ENCODE peak calls at places on chromosome 9, in ten cellular contexts. One of them, this sample, is unnamed.

GRCh38 chr9:77977210-77977611 is 54.4 kb downstream of the GNAQ start:
- DNase-seq in CD4-positive, alpha-beta memory T cell: no peak
- DNase-seq in effector memory CD4-positive, alpha-beta T cell: peak; percentile 15
- DNase-seq in body of pancreas: peak; percentile 77
- DNase-seq in heart right ventricle: peak; percentile 65
- DNase-seq in fibroblast of lung: peak; percentile 72
- DNase-seq in ovary: peak; percentile 25
- DNase-seq in CD8-positive, alpha-beta memory T cell: peak; percentile 15
- DNase-seq in WERI-Rb-1: peak; percentile 15
- DNase-seq in SK-N-MC: no peak
- DNase-seq in this sample: no peak

GRCh38 chr9:108396193-108396592 is 459.6 kb downstream of the ACTL7B start:
- DNase-seq in CD4-positive, alpha-beta memory T cell: no peak
- DNase-seq in effector memory CD4-positive, alpha-beta T cell: no peak
- DNase-seq in body of pancreas: peak; percentile 20
- DNase-seq in heart right ventricle: no peak
- DNase-seq in fibroblast of lung: no peak
- DNase-seq in ovary: no peak
- DNase-seq in CD8-positive, alpha-beta memory T cell: no peak
- DNase-seq in WERI-Rb-1: no peak
- DNase-seq in SK-N-MC: no peak
- DNase-seq in this sample: no peak

GRCh38 chr9:976258-976804 is at the start of gene DMRT3:
- DNase-seq in CD4-positive, alpha-beta memory T cell: peak; percentile 28
- DNase-seq in effector memory CD4-positive, alpha-beta T cell: no peak
- DNase-seq in body of pancreas: no peak
- DNase-seq in heart right ventricle: no peak
- DNase-seq in fibroblast of lung: no peak
- DNase-seq in ovary: no peak
- DNase-seq in CD8-positive, alpha-beta memory T cell: no peak
- DNase-seq in WERI-Rb-1: peak; percentile 91
- DNase-seq in SK-N-MC: no peak
- DNase-seq in this sample: no peak

GRCh38 chr9:27118916-27119315 is 9.9 kb downstream of the TEK start:
- DNase-seq in CD4-positive, alpha-beta memory T cell: no peak
- DNase-seq in effector memory CD4-positive, alpha-beta T cell: no peak
- DNase-seq in body of pancreas: no peak
- DNase-seq in heart right ventricle: no peak
- DNase-seq in fibroblast of lung: peak; percentile 82
- DNase-seq in ovary: no peak
- DNase-seq in CD8-positive, alpha-beta memory T cell: no peak
- DNase-seq in WERI-Rb-1: no peak
- DNase-seq in SK-N-MC: no peak
- DNase-seq in this sample: no peak

GRCh38 chr9:120839146-120839545 is 3.6 kb downstream of the PSMD5 start:
- DNase-seq in CD4-positive, alpha-beta memory T cell: no peak
- DNase-seq in effector memory CD4-positive, alpha-beta T cell: no peak
- DNase-seq in body of pancreas: no peak
- DNase-seq in heart right ventricle: no peak
- DNase-seq in fibroblast of lung: peak; percentile 78
- DNase-seq in ovary: no peak
- DNase-seq in CD8-positive, alpha-beta memory T cell: no peak
- DNase-seq in WERI-Rb-1: no peak
- DNase-seq in SK-N-MC: no peak
- DNase-seq in this sample: no peak

GRCh38 chr9:28121353-28121752 is 548.1 kb upstream of the C9orf72 start:
- DNase-seq in CD4-positive, alpha-beta memory T cell: no peak
- DNase-seq in effector memory CD4-positive, alpha-beta T cell: no peak
- DNase-seq in body of pancreas: no peak
- DNase-seq in heart right ventricle: no peak
- DNase-seq in fibroblast of lung: no peak
- DNase-seq in ovary: no peak
- DNase-seq in CD8-positive, alpha-beta memory T cell: no peak
- DNase-seq in WERI-Rb-1: no peak
- DNase-seq in SK-N-MC: no peak
- DNase-seq in this sample: no peak

GRCh38 chr9:734831-735511 is 106.5 kb upstream of the DMRT1 start:
- DNase-seq in CD4-positive, alpha-beta memory T cell: no peak
- DNase-seq in effector memory CD4-positive, alpha-beta T cell: no peak
- DNase-seq in body of pancreas: no peak
- DNase-seq in heart right ventricle: no peak
- DNase-seq in fibroblast of lung: peak; percentile 98
- DNase-seq in ovary: peak; percentile 58
- DNase-seq in CD8-positive, alpha-beta memory T cell: no peak
- DNase-seq in WERI-Rb-1: no peak
- DNase-seq in SK-N-MC: no peak
- DNase-seq in this sample: peak; percentile 89

GRCh38 chr9:20065076-20065475 is 276.2 kb upstream of the SLC24A2 start:
- DNase-seq in CD4-positive, alpha-beta memory T cell: no peak
- DNase-seq in effector memory CD4-positive, alpha-beta T cell: no peak
- DNase-seq in body of pancreas: no peak
- DNase-seq in heart right ventricle: no peak
- DNase-seq in fibroblast of lung: no peak
- DNase-seq in ovary: no peak
- DNase-seq in CD8-positive, alpha-beta memory T cell: no peak
- DNase-seq in WERI-Rb-1: no peak
- DNase-seq in SK-N-MC: no peak
- DNase-seq in this sample: no peak

GRCh38 chr9:136353757-136354488 is 9.6 kb downstream of the DNLZ start:
- DNase-seq in CD4-positive, alpha-beta memory T cell: no peak
- DNase-seq in effector memory CD4-positive, alpha-beta T cell: no peak
- DNase-seq in body of pancreas: no peak
- DNase-seq in heart right ventricle: no peak
- DNase-seq in fibroblast of lung: no peak
- DNase-seq in ovary: peak; percentile 66
- DNase-seq in CD8-positive, alpha-beta memory T cell: no peak
- DNase-seq in WERI-Rb-1: no peak
- DNase-seq in SK-N-MC: no peak
- DNase-seq in this sample: no peak

GRCh38 chr9:119959846-119960545 is 590.8 kb upstream of the BRINP1 start:
- DNase-seq in CD4-positive, alpha-beta memory T cell: no peak
- DNase-seq in effector memory CD4-positive, alpha-beta T cell: no peak
- DNase-seq in body of pancreas: no peak
- DNase-seq in heart right ventricle: no peak
- DNase-seq in fibroblast of lung: peak; percentile 78
- DNase-seq in ovary: no peak
- DNase-seq in CD8-positive, alpha-beta memory T cell: no peak
- DNase-seq in WERI-Rb-1: no peak
- DNase-seq in SK-N-MC: no peak
- DNase-seq in this sample: no peak

GRCh38 chr9:83588256-83588655 is 34.7 kb upstream of the IDNK start:
- DNase-seq in CD4-positive, alpha-beta memory T cell: no peak
- DNase-seq in effector memory CD4-positive, alpha-beta T cell: no peak
- DNase-seq in body of pancreas: no peak
- DNase-seq in heart right ventricle: no peak
- DNase-seq in fibroblast of lung: no peak
- DNase-seq in ovary: no peak
- DNase-seq in CD8-positive, alpha-beta memory T cell: no peak
- DNase-seq in WERI-Rb-1: no peak
- DNase-seq in SK-N-MC: no peak
- DNase-seq in this sample: no peak

GRCh38 chr9:125844611-125845010 is 97.4 kb downstream of the PBX3 start:
- DNase-seq in CD4-positive, alpha-beta memory T cell: no peak
- DNase-seq in effector memory CD4-positive, alpha-beta T cell: no peak
- DNase-seq in body of pancreas: no peak
- DNase-seq in heart right ventricle: no peak
- DNase-seq in fibroblast of lung: no peak
- DNase-seq in ovary: no peak
- DNase-seq in CD8-positive, alpha-beta memory T cell: no peak
- DNase-seq in WERI-Rb-1: peak; percentile 80
- DNase-seq in SK-N-MC: no peak
- DNase-seq in this sample: no peak

GRCh38 chr9:131446276-131446675 is 52.4 kb downstream of the PRRC2B start:
- DNase-seq in CD4-positive, alpha-beta memory T cell: no peak
- DNase-seq in effector memory CD4-positive, alpha-beta T cell: no peak
- DNase-seq in body of pancreas: no peak
- DNase-seq in heart right ventricle: no peak
- DNase-seq in fibroblast of lung: no peak
- DNase-seq in ovary: no peak
- DNase-seq in CD8-positive, alpha-beta memory T cell: no peak
- DNase-seq in WERI-Rb-1: no peak
- DNase-seq in SK-N-MC: no peak
- DNase-seq in this sample: no peak

GRCh38 chr9:99832558-99832864 is 10.8 kb downstream of the NR4A3 start:
- DNase-seq in CD4-positive, alpha-beta memory T cell: no peak
- DNase-seq in effector memory CD4-positive, alpha-beta T cell: no peak
- DNase-seq in body of pancreas: no peak
- DNase-seq in heart right ventricle: no peak
- DNase-seq in fibroblast of lung: no peak
- DNase-seq in ovary: no peak
- DNase-seq in CD8-positive, alpha-beta memory T cell: no peak
- DNase-seq in WERI-Rb-1: no peak
- DNase-seq in SK-N-MC: no peak
- DNase-seq in this sample: no peak

DNA sequence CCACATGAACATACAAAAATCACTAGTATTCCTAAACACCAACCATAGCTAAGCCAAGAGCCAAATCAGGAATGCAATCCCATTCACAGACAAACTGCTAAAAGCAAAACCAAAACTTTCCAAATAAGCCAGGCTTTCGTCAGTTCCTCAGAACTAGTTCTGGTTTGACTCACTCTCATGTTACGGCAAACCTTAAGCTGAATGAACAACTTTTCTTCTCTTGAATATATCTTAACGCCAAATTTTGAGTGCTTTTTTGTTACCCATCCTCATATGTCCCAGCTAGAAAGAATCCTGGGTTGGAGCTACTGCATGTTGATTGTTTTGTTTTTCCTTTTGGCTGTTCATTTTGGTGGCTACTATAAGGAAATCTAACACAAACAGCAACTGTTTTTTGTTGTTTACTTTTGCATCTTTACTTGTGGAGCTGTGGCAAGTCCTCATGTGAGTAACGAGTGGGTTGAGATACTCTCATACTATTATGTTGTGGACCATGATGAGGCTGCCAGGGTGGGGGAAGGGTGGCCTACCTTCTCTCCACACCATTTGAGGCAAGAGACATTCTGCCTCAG is at the start of gene PDCD1LG2:
- DNase-seq in CD4-positive, alpha-beta memory T cell: no peak
- DNase-seq in effector memory CD4-positive, alpha-beta T cell: no peak
- DNase-seq in body of pancreas: no peak
- DNase-seq in heart right ventricle: no peak
- DNase-seq in fibroblast of lung: peak; percentile 87
- DNase-seq in ovary: no peak
- DNase-seq in CD8-positive, alpha-beta memory T cell: no peak
- DNase-seq in WERI-Rb-1: no peak
- DNase-seq in SK-N-MC: no peak
- DNase-seq in this sample: peak; percentile 59
- H3K4me3 ChIP-seq in CD4-positive, alpha-beta memory T cell: peak within 1 kb of the TSS; percentile 16
- H3K4me3 ChIP-seq in effector memory CD4-positive, alpha-beta T cell: peak within 1 kb of the TSS; percentile 10
- H3K4me3 ChIP-seq in body of pancreas: no peak within 1 kb of the TSS
- H3K4me3 ChIP-seq in heart right ventricle: peak within 1 kb of the TSS; percentile 0
- H3K4me3 ChIP-seq in fibroblast of lung: peak within 1 kb of the TSS; percentile 64
- H3K4me3 ChIP-seq in ovary: peak within 1 kb of the TSS; percentile 13
- H3K4me3 ChIP-seq in CD8-positive, alpha-beta memory T cell: peak within 1 kb of the TSS; percentile 24
- H3K4me3 ChIP-seq in WERI-Rb-1: no peak within 1 kb of the TSS
- H3K4me3 ChIP-seq in SK-N-MC: no peak within 1 kb of the TSS
- H3K4me3 ChIP-seq in this sample: peak within 1 kb of the TSS; percentile 58

DNA sequence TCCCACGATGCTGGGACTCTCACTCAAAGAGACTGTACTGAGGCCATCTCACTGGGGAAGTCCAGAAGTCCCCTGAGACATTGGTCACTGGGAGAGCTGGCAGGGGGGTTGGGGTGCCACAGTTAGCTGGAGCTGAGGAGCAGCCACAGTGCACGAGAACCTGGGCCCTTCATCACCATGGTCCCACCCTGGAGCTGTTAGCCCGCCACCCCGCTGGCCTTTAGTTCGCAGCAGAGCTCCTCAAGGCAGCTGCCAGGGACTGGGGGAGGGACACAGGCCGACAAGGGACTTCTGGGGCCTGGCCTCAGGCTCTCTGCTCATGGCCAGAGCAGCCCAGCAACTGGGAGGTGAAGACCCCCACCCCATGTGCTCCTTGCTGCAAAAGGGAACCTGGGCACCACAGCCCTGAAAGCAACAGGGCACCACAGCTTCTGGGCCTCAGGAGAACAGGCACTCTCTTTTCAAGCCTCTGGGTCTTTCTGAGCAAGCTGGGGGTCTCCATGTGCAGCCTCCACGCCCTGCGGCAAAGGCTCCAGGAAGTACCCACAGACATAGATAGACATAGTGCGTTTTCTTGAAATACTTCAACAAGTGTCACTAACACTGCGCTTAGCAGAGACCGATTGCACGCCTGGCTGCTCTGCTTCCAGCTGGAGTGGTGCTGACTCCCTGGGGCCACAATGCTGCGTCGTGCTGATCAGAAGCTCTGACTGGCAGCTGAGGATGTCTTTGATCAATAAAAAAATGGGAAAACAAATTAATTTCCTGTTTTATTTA is 46.0 kb downstream of the VAV2 start:
- DNase-seq in CD4-positive, alpha-beta memory T cell: no peak
- DNase-seq in effector memory CD4-positive, alpha-beta T cell: no peak
- DNase-seq in body of pancreas: peak; percentile 10
- DNase-seq in heart right ventricle: no peak
- DNase-seq in fibroblast of lung: no peak
- DNase-seq in ovary: no peak
- DNase-seq in CD8-positive, alpha-beta memory T cell: no peak
- DNase-seq in WERI-Rb-1: no peak
- DNase-seq in SK-N-MC: no peak
- DNase-seq in this sample: no peak
- H3K27ac ChIP-seq in CD4-positive, alpha-beta memory T cell: no peak overlapping the region
- H3K27ac ChIP-seq in effector memory CD4-positive, alpha-beta T cell: no peak overlapping the region
- H3K27ac ChIP-seq in body of pancreas: no peak overlapping the region
- H3K27ac ChIP-seq in heart right ventricle: no peak overlapping the region
- H3K27ac ChIP-seq in fibroblast of lung: no peak overlapping the region
- H3K27ac ChIP-seq in ovary: no peak overlapping the region
- H3K27ac ChIP-seq in CD8-positive, alpha-beta memory T cell: no peak overlapping the region
- H3K27ac ChIP-seq in WERI-Rb-1: no peak overlapping the region
- H3K27ac ChIP-seq in SK-N-MC: no peak overlapping the region
- H3K27ac ChIP-seq in this sample: no peak overlapping the region

DNA sequence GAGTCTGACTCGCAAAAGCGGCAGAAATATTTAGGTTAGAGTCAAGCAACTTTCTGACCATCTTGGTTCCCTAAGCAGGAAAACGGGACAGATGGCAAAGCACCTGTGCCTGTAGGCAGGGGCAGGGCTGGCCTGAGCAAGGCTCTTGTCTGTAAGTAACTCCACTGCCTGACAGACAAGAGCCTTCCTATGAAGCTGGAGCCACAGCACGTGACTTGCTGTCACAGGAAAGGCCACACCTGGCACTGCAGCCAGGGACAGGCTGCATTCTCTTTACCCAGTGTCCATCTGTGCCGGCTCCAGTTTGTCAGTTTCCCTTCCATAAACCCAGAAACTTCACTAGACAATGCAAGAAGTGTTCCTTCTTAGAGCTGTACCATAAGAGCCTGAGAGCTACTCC is 78.0 kb downstream of the GPR21 start:
- DNase-seq in CD4-positive, alpha-beta memory T cell: no peak
- DNase-seq in effector memory CD4-positive, alpha-beta T cell: no peak
- DNase-seq in body of pancreas: peak; percentile 68
- DNase-seq in heart right ventricle: no peak
- DNase-seq in fibroblast of lung: no peak
- DNase-seq in ovary: no peak
- DNase-seq in CD8-positive, alpha-beta memory T cell: no peak
- DNase-seq in WERI-Rb-1: peak; percentile 72
- DNase-seq in SK-N-MC: no peak
- DNase-seq in this sample: no peak
- H3K4me3 ChIP-seq in CD4-positive, alpha-beta memory T cell: no peak overlapping the region
- H3K4me3 ChIP-seq in effector memory CD4-positive, alpha-beta T cell: no peak overlapping the region
- H3K4me3 ChIP-seq in body of pancreas: no peak overlapping the region
- H3K4me3 ChIP-seq in heart right ventricle: no peak overlapping the region
- H3K4me3 ChIP-seq in fibroblast of lung: no peak overlapping the region
- H3K4me3 ChIP-seq in ovary: no peak overlapping the region
- H3K4me3 ChIP-seq in CD8-positive, alpha-beta memory T cell: no peak overlapping the region
- H3K4me3 ChIP-seq in WERI-Rb-1: no peak overlapping the region
- H3K4me3 ChIP-seq in SK-N-MC: no peak overlapping the region
- H3K4me3 ChIP-seq in this sample: no peak overlapping the region

GRCh38 chr9:95892690-95893089 is 17.2 kb downstream of the ERCC6L2 start:
- DNase-seq in CD4-positive, alpha-beta memory T cell: no peak
- DNase-seq in effector memory CD4-positive, alpha-beta T cell: no peak
- DNase-seq in body of pancreas: no peak
- DNase-seq in heart right ventricle: no peak
- DNase-seq in fibroblast of lung: no peak
- DNase-seq in ovary: no peak
- DNase-seq in CD8-positive, alpha-beta memory T cell: no peak
- DNase-seq in WERI-Rb-1: no peak
- DNase-seq in SK-N-MC: no peak
- DNase-seq in this sample: no peak
- H3K27ac ChIP-seq in CD4-positive, alpha-beta memory T cell: no peak overlapping the region
- H3K27ac ChIP-seq in effector memory CD4-positive, alpha-beta T cell: no peak overlapping the region
- H3K27ac ChIP-seq in body of pancreas: no peak overlapping the region
- H3K27ac ChIP-seq in heart right ventricle: no peak overlapping the region
- H3K27ac ChIP-seq in fibroblast of lung: no peak overlapping the region
- H3K27ac ChIP-seq in ovary: no peak overlapping the region
- H3K27ac ChIP-seq in CD8-positive, alpha-beta memory T cell: no peak overlapping the region
- H3K27ac ChIP-seq in WERI-Rb-1: no peak overlapping the region
- H3K27ac ChIP-seq in SK-N-MC: no peak overlapping the region
- H3K27ac ChIP-seq in this sample: no peak overlapping the region

This sample was measured in AG04450.